ENCODE peak calls at places on chromosomes 11 and 22, in four cellular contexts. S is CD4-positive, CD25-positive, alpha-beta regulatory T cell; D is body of pancreas; Y is fibroblast of lung. T is an unnamed sample. For H3K4me1, the result is how much of the 10 kb centered on the place peaks cover.

GRCh38 chr11:122093731-122094130 is 22.3 kb downstream of the BLID start:
- DNase-seq in Y (peak), S (no peak), D (no peak), T (no peak)

GRCh38 chr11:16632295-16633200 is 105.9 kb upstream of the C11orf58 start:
- DNase-seq in S (no peak), Y (peak), D (no peak), T (no peak)

GRCh38 chr11:71446942-71447688 is 1.1 kb downstream of the DHCR7 start:
- DNase-seq in S (no peak), Y (peak), D (no peak), T (no peak)

GRCh38 chr11:108319541-108320145 is 96.8 kb downstream of the ATM start:
- DNase-seq in Y (no peak), S (no peak), D (no peak), T (no peak)

GRCh38 chr11:47507016-47507631 is 45.8 kb downstream of the CELF1 start:
- DNase-seq in S (no peak), D (no peak), Y (peak), T (no peak)

GRCh38 chr11:14376920-14377319 is 17.9 kb upstream of the RRAS2 start:
- DNase-seq in Y (no peak), D (no peak), S (no peak), T (no peak)

GRCh38 chr22:49838771-49839717 is 11.4 kb upstream of the BRD1 start:
- DNase-seq in S (peak), D (no peak), Y (no peak), T (no peak)

GRCh38 chr11:73623651-73624050 is 22.7 kb upstream of the PLEKHB1 start:
- DNase-seq in D (no peak), S (no peak), Y (no peak), T (no peak)

GRCh38 chr22:33073989-33074391 is 15.8 kb upstream of the SYN3 start:
- DNase-seq in S (no peak), Y (no peak), D (no peak), T (no peak)

GRCh38 chr11:925496-926301 is at the start of gene AP2A2:
- DNase-seq in Y (peak), D (peak), S (peak), T (peak)

GRCh38 chr22:33382427-33382826 is 324.2 kb upstream of the SYN3 start:
- DNase-seq in S (no peak), Y (no peak), D (no peak), T (no peak)

GRCh38 chr11:3807856-3808845 is at the start of gene PGAP2:
- DNase-seq in S (peak), Y (peak), D (peak), T (peak)

GRCh38 chr11:78932757-78933156 is 358.1 kb upstream of the NARS2 start:
- DNase-seq in Y (no peak), D (no peak), S (no peak), T (no peak)

GRCh38 chr22:33539902-33540751 is 380.1 kb downstream of the LARGE1 start:
- DNase-seq in Y (peak), D (peak), S (no peak), T (no peak)

GRCh38 chr11:2512431-2513407 is 67.9 kb downstream of the KCNQ1 start:
- DNase-seq in D (peak), Y (no peak), S (no peak), T (peak)

GRCh38 chr11:69051381-69052342 is 2.9 kb downstream of the TPCN2 start:
- DNase-seq in D (no peak), S (no peak), Y (no peak), T (no peak)

GRCh38 chr11:116931206-116931953 is 94.0 kb upstream of the APOA1 start:
- DNase-seq in Y (peak), D (no peak), S (no peak), T (peak)

GRCh38 chr11:17004486-17005148 is 9.6 kb downstream of the PLEKHA7 start:
- DNase-seq in Y (no peak), D (no peak), S (no peak), T (no peak)

GRCh38 chr11:28636033-28636432 is 527.8 kb downstream of the METTL15 start:
- DNase-seq in Y (no peak), D (no peak), S (no peak), T (no peak)

GRCh38 chr11:257766-258493 is 20.3 kb upstream of the NLRP6 start:
- DNase-seq in D (no peak), S (no peak), Y (no peak), T (no peak)

GRCh38 chr11:47886096-47886495 is 37.9 kb upstream of the NUP160 start:
- DNase-seq in S (no peak), D (no peak), Y (peak), T (no peak)

GRCh38 chr11:12752868-12753267 is 78.6 kb downstream of the TEAD1 start:
- DNase-seq in S (no peak), Y (no peak), D (no peak), T (no peak)

GRCh38 chr11:130940706-130941105 is 24.4 kb upstream of the SNX19 start:
- DNase-seq in Y (peak), D (no peak), S (no peak), T (no peak)

GRCh38 chr22:42876041-42876440 is 19.0 kb upstream of the ARFGAP3 start:
- DNase-seq in S (no peak), Y (no peak), D (no peak), T (no peak)

GRCh38 chr11:70210051-70210501 is 7.0 kb downstream of the FADD start:
- DNase-seq in Y (peak), S (no peak), D (no peak), T (no peak)

GRCh38 chr22:44823396-44823795 is 71.0 kb downstream of the ARHGAP8 start:
- DNase-seq in D (no peak), S (no peak), Y (no peak), T (no peak)

GRCh38 chr22:25169278-25170031 is 30.2 kb upstream of the CRYBB3 start:
- DNase-seq in D (no peak), S (no peak), Y (no peak), T (no peak)

GRCh38 chr11:71248656-71249055 is 3.7 kb downstream of the SHANK2 start:
- DNase-seq in Y (no peak), D (peak), S (no peak), T (no peak)

GRCh38 chr11:59197990-59198389 is 14.7 kb downstream of the MPEG1 start:
- DNase-seq in S (no peak), Y (peak), D (peak), T (peak)

GRCh38 chr11:128205796-128206195 is 381.6 kb downstream of the ETS1 start:
- DNase-seq in S (no peak), Y (no peak), D (no peak), T (no peak)

GRCh38 chr11:116311141-116311540 is 461.6 kb downstream of the BUD13 start:
- DNase-seq in Y (no peak), D (no peak), S (no peak), T (no peak)

GRCh38 chr11:75492181-75492820 is 33.4 kb downstream of the GDPD5 start:
- DNase-seq in D (no peak), S (peak), Y (no peak), T (no peak)

GRCh38 chr22:19275104-19275503 is 16.4 kb downstream of the CLTCL1 start:
- DNase-seq in Y (no peak), S (no peak), D (no peak), T (no peak)
- H3K4me1 ChIP-seq in Y (under half), S (under half), D (under half), T (under half)

GRCh38 chr22:46830001-46830715 is 67.7 kb downstream of the TBC1D22A start:
- DNase-seq in Y (peak), D (no peak), S (no peak), T (peak)
- H3K4me3 ChIP-seq in Y (no peak), D (no peak), S (no peak), T (no peak)

DNA sequence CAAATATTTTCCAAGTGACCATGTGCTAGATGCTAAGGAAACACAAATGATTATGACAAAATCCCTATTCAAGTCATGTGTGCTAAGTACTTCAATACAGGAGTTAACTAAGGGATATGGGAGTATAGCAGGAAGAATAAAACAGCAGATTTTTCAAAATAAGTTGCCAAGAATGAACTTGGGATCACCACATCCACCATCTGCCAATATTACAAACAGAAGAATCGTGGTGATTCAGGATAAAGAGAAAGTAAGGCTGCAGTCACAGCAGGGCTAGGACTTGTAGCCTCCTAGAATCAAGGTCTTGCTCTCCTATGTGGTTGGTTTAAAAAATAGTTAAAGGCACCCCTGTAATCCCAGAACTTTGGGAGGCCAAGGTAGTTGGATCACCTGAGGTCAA is 34.3 kb downstream of the MRTFA start:
- DNase-seq in Y (peak), D (no peak), S (no peak), T (no peak)
- H3K27ac ChIP-seq in Y (no peak), D (no peak), S (no peak), T (no peak)

DNA sequence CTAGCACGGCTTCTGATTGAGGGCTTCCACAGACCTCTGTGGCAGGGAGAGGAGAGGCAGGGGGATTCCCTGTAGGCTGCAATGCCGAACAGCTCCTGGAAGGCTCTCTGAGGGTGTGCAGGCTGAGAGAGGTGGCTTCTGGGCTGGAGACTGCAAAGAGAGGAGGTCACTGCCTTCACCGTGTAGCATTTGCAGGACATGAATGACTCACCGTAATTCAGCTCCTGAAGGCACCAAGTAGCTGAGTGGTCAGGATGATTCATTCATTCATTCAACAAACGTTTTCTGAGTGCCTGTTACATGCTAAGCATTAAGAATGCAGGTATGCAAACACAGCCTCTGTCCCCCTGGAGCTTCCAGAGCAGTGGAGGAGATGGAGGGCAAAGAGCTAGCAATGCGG is 18.0 kb upstream of the EIF3D start:
- DNase-seq in D (no peak), S (no peak), Y (peak), T (peak)
- H3K4me1 ChIP-seq in D (under half), S (under half), Y (under half), T (under half)

GRCh38 chr11:119751281-119752060 is 22.5 kb upstream of the NECTIN1 start:
- DNase-seq in D (no peak), S (no peak), Y (no peak), T (no peak)
- H3K4me3 ChIP-seq in D (no peak), S (no peak), Y (no peak), T (no peak)

DNA sequence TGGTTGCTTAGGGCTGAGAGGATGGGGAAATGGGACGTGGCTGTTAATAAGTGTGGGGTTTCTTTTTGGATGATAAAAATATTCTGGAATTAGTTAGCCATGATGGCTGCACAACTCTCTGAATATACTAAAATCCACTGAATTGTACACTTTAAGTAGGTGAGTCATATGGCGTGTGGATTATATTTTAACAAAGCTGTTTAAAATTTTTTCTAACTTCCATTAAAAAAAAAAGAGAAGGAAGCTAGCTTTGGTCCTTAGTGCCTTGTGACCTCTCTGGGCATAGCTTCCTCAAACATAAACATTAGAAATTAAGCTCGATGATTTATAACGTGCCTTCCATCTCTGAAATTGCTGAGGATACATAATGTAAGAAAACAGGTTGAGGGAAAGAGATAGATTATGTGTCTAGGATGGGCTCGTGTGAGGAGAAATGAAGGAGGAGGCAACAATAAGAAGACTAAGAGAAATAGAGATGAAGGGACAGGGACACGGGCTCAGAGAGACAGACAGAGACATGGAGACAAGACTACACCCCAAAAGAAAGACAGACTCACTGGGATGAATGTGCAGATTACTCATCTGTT is 20.0 kb downstream of the IRAG1 start:
- DNase-seq in D (no peak), S (no peak), Y (no peak), T (no peak)
- H3K27ac ChIP-seq in D (no peak), S (no peak), Y (no peak), T (no peak)

GRCh38 chr11:9219572-9219971 is 45.6 kb downstream of the DENND5A start:
- DNase-seq in S (no peak), D (no peak), Y (peak), T (no peak)

GRCh38 chr11:9226514-9226913 is 38.6 kb downstream of the DENND5A start:
- DNase-seq in S (no peak), Y (no peak), D (no peak), T (no peak)

GRCh38 chr11:9225748-9226298 is 39.3 kb downstream of the DENND5A start:
- DNase-seq in S (no peak), D (no peak), Y (no peak), T (no peak)

GRCh38 chr11:9219115-9219514 is 46.0 kb downstream of the DENND5A start:
- DNase-seq in D (no peak), Y (peak), S (no peak), T (no peak)

GRCh38 chr11:9222654-9223053 is 42.5 kb downstream of the DENND5A start:
- DNase-seq in Y (no peak), S (no peak), D (no peak), T (no peak)
- H3K4me1 ChIP-seq in Y (under half), S (under half), D (under half), T (under half)

GRCh38 chr22:31148953-31149627 is 8.8 kb upstream of the PLA2G3 start:
- DNase-seq in Y (peak), D (peak), S (no peak), T (peak)

GRCh38 chr22:31150615-31151014 is 9.4 kb upstream of the RNF185 start:
- DNase-seq in D (no peak), S (no peak), Y (no peak), T (no peak)

GRCh38 chr22:31154975-31155374 is 5.0 kb upstream of the RNF185 start:
- DNase-seq in S (no peak), D (no peak), Y (peak), T (no peak)

GRCh38 chr22:31153357-31153756 is 6.6 kb upstream of the RNF185 start:
- DNase-seq in D (no peak), S (no peak), Y (no peak), T (no peak)

GRCh38 chr22:31151872-31152271 is 8.1 kb upstream of the RNF185 start:
- DNase-seq in S (no peak), Y (no peak), D (no peak), T (no peak)
- H3K4me3 ChIP-seq in S (no peak), Y (no peak), D (no peak), T (no peak)

GRCh38 chr11:96097844-96098421 is 174.0 kb upstream of the MTMR2 start:
- DNase-seq in S (no peak), Y (no peak), D (no peak), T (no peak)
- H3K27ac ChIP-seq in S (no peak), Y (peak), D (peak), T (peak)

GRCh38 chr11:33699515-33700424 is 856 bp downstream of the C11orf91 start:
- DNase-seq in S (no peak), D (peak), Y (no peak), T (no peak)
- H3K4me1 ChIP-seq in S (under half), D (half or more), Y (under half), T (under half)